ENCODE peak calls at places on chromosomes 4 and X, in ten cellular contexts. W is lower lobe of right lung, V is upper lobe of right lung, K is T-helper 17 cell, D is esophagus mucosa, O is Right ventricle myocardium superior, F is DND-41, N is natural killer cell, E is right cardiac atrium, G is T-cell. Y is an unnamed sample.

GRCh38 chr4:1502976-1503375 is 96.7 kb upstream of the NKX1-1 start:
- ATAC-seq in O (no peak), W (no peak), N (no peak), V (no peak), D (no peak), G (no peak), E (no peak), K (no peak), F (no peak), Y (no peak)

GRCh38 chr4:95289028-95289634 is 259.6 kb downstream of the UNC5C start:
- ATAC-seq in W (no peak), G (peak; percentile 39), K (no peak), O (no peak), V (no peak), E (no peak), D (no peak), F (peak; percentile 77), N (peak; percentile 18), Y (no peak)

GRCh38 chrX:13685126-13685763 is 3.7 kb upstream of the RAB9A start:
- ATAC-seq in D (no peak), O (no peak), K (no peak), F (no peak), N (no peak), V (no peak), W (no peak), E (no peak), G (no peak), Y (no peak)

GRCh38 chr4:105399535-105400161 is 74.2 kb downstream of the PPA2 start:
- ATAC-seq in W (no peak), F (no peak), D (no peak), G (no peak), N (no peak), E (no peak), O (no peak), V (no peak), K (no peak), Y (no peak)

GRCh38 chrX:29155286-29155685 is 568.0 kb downstream of the IL1RAPL1 start:
- ATAC-seq in G (no peak), N (no peak), O (no peak), W (no peak), E (no peak), V (no peak), K (no peak), F (no peak), D (no peak), Y (no peak)

GRCh38 chrX:1679238-1679637 is 64.4 kb downstream of the ASMT start:
- ATAC-seq in K (peak; percentile 74), G (no peak), V (no peak), O (no peak), D (no peak), E (no peak), W (no peak), N (peak; percentile 34), F (no peak), Y (no peak)

GRCh38 chr4:101355767-101356702 is 8.7 kb upstream of the PPP3CA start:
- ATAC-seq in F (no peak), E (no peak), K (no peak), G (no peak), V (peak; percentile 80), D (peak; percentile 66), N (no peak), O (peak; percentile 45), W (peak; percentile 74), Y (peak; percentile 65)

GRCh38 chr4:142129931-142130330 is 493.5 kb downstream of the IL15 start:
- ATAC-seq in V (no peak), F (no peak), N (no peak), D (no peak), E (no peak), G (no peak), K (no peak), W (no peak), O (no peak), Y (no peak)

GRCh38 chr4:8540072-8540471 is 40.1 kb upstream of the GPR78 start:
- ATAC-seq in F (no peak), E (no peak), K (peak; percentile 77), N (no peak), W (no peak), O (no peak), V (no peak), D (no peak), G (peak; percentile 86), Y (no peak)

GRCh38 chr4:159278399-159278798 is 175.5 kb downstream of the RAPGEF2 start:
- ATAC-seq in G (no peak), E (no peak), N (no peak), F (no peak), D (no peak), W (peak; percentile 45), O (peak; percentile 9), K (no peak), V (peak; percentile 71), Y (no peak)

GRCh38 chrX:154096140-154097002 is 1.1 kb downstream of the MECP2 start:
- ATAC-seq in G (no peak), O (peak; percentile 44), D (peak; percentile 1), N (no peak), V (peak; percentile 12), W (peak; percentile 37), F (no peak), K (no peak), E (peak; percentile 43), Y (no peak)

GRCh38 chr4:188691811-188692210 is 552.6 kb downstream of the TRIML1 start:
- ATAC-seq in F (no peak), W (no peak), K (no peak), V (no peak), E (no peak), D (no peak), N (no peak), G (no peak), O (no peak), Y (no peak)

GRCh38 chr4:153488719-153489384 is 22.7 kb downstream of the TMEM131L start:
- ATAC-seq in D (no peak), V (peak; percentile 23), N (peak; percentile 11), G (peak; percentile 39), F (peak; percentile 47), E (peak; percentile 63), K (peak; percentile 34), O (peak; percentile 72), W (peak; percentile 50), Y (no peak)

GRCh38 chr4:139522457-139522856 is 33.6 kb downstream of the SETD7 start:
- ATAC-seq in O (peak; percentile 77), N (no peak), D (no peak), F (no peak), W (no peak), E (peak; percentile 51), V (no peak), G (no peak), K (no peak), Y (no peak)

GRCh38 chrX:97594825-97595224 is 711.1 kb downstream of the RPA4 start:
- ATAC-seq in D (no peak), V (no peak), W (no peak), G (no peak), F (no peak), N (no peak), E (no peak), K (no peak), O (no peak), Y (no peak)

GRCh38 chr4:94583938-94584641 is 132.3 kb downstream of the PDLIM5 start:
- ATAC-seq in N (peak; percentile 96), K (no peak), F (no peak), W (no peak), V (no peak), D (no peak), O (peak; percentile 18), G (no peak), E (no peak), Y (no peak)

GRCh38 chrX:129686422-129686948 is 31.7 kb upstream of the APLN start:
- ATAC-seq in N (no peak), V (no peak), G (no peak), D (no peak), O (peak; percentile 87), K (no peak), F (peak; percentile 12), W (no peak), E (peak; percentile 88), Y (no peak)

GRCh38 chr4:107863850-107864371 is 39.2 kb downstream of the SGMS2 start:
- ATAC-seq in O (peak; percentile 93), N (no peak), D (peak; percentile 71), W (peak; percentile 35), G (no peak), V (peak; percentile 69), E (peak; percentile 91), K (no peak), F (no peak), Y (no peak)

GRCh38 chr4:76856183-76856969 is 41.6 kb downstream of the SOWAHB start:
- ATAC-seq in D (no peak), K (no peak), V (no peak), N (no peak), W (peak; percentile 12), G (no peak), O (no peak), E (peak; percentile 59), F (no peak), Y (no peak)

GRCh38 chrX:12237771-12238170 is 99.5 kb downstream of the FRMPD4 start:
- ATAC-seq in N (no peak), F (no peak), K (no peak), O (no peak), W (no peak), V (no peak), G (no peak), D (no peak), E (no peak), Y (no peak)

GRCh38 chrX:153897899-153898298 is 6.6 kb upstream of the AVPR2 start:
- ATAC-seq in F (no peak), E (no peak), O (no peak), D (no peak), G (no peak), W (no peak), V (no peak), N (no peak), K (no peak), Y (no peak)

GRCh38 chrX:26851981-26852380 is 611.2 kb downstream of the PPP4R3C start:
- ATAC-seq in W (no peak), V (no peak), K (no peak), G (no peak), N (no peak), E (no peak), D (no peak), F (no peak), O (no peak), Y (no peak)

GRCh38 chr4:27714073-27714472 is 853.4 kb downstream of the STIM2 start:
- ATAC-seq in K (no peak), W (no peak), V (no peak), D (no peak), F (no peak), N (no peak), G (no peak), O (no peak), E (no peak), Y (no peak)

GRCh38 chrX:53685711-53686110 is 808 bp downstream of the HUWE1 start:
- ATAC-seq in W (no peak), N (no peak), V (no peak), D (no peak), G (no peak), F (no peak), E (no peak), O (no peak), K (no peak), Y (no peak)

GRCh38 chrX:14718403-14718802 is 154.5 kb downstream of the FANCB start:
- ATAC-seq in F (no peak), D (peak; percentile 58), V (no peak), W (no peak), E (no peak), K (no peak), N (no peak), O (no peak), G (no peak), Y (no peak)

GRCh38 chr4:128306992-128307581 is 19.5 kb upstream of the PGRMC2 start:
- ATAC-seq in N (no peak), E (no peak), D (no peak), F (peak; percentile 75), W (no peak), G (no peak), O (no peak), K (no peak), V (no peak), Y (no peak)

GRCh38 chr4:143771269-143771668 is 70.8 kb upstream of the FREM3 start:
- ATAC-seq in E (no peak), O (no peak), W (no peak), N (no peak), F (no peak), V (no peak), K (no peak), G (no peak), D (no peak), Y (no peak)

GRCh38 chr4:152431287-152431686 is 104.6 kb downstream of the FBXW7 start:
- ATAC-seq in K (no peak), E (no peak), V (no peak), D (no peak), O (no peak), N (no peak), W (peak; percentile 37), F (no peak), G (no peak), Y (no peak)

Y was measured in gastroesophageal sphincter.